ENCODE peak calls at places on chromosomes 13 and 19, in eight cellular contexts. S is AG09319, P is B cell, F is heart right ventricle, G is kidney epithelial cell, Q is right lobe of liver, U is AG04450, B is right atrium auricular region. W is an unnamed sample.

GRCh38 chr19:37997911-37998344 is 90.9 kb downstream of the SIPA1L3 start:
- DNase-seq in S (peak; percentile 66), P (no peak), F (no peak), G (peak; percentile 76), Q (no peak), U (peak; percentile 72), B (no peak), W (no peak)

GRCh38 chr19:21947775-21948174 is 63.0 kb downstream of the ZNF208 start:
- DNase-seq in S (no peak), P (no peak), F (no peak), G (no peak), Q (no peak), U (no peak), B (no peak), W (no peak)

GRCh38 chr13:26075498-26075897 is 23.7 kb upstream of the SHISA2 start:
- DNase-seq in S (no peak), P (no peak), F (no peak), G (no peak), Q (no peak), U (no peak), B (no peak), W (no peak)

GRCh38 chr19:35557539-35558399 is 5.7 kb downstream of the ATP4A start:
- DNase-seq in S (no peak), P (peak; percentile 70), F (peak; percentile 60), G (no peak), Q (peak; percentile 44), U (no peak), B (no peak), W (peak; percentile 72)

GRCh38 chr19:6752257-6753177 is 13.0 kb downstream of the TRIP10 start:
- DNase-seq in S (no peak), P (peak; percentile 50), F (no peak), G (no peak), Q (peak; percentile 61), U (no peak), B (no peak), W (no peak)

GRCh38 chr19:8245869-8246835 is 37.0 kb downstream of the CERS4 start:
- DNase-seq in S (no peak), P (no peak), F (no peak), G (no peak), Q (no peak), U (no peak), B (no peak), W (no peak)

GRCh38 chr13:102903659-102904407 is 58.0 kb downstream of the ERCC5 start:
- DNase-seq in S (no peak), P (no peak), F (no peak), G (no peak), Q (no peak), U (no peak), B (no peak), W (peak; percentile 20)

GRCh38 chr13:104408733-104409132 is 1342.5 kb upstream of the SLC10A2 start:
- DNase-seq in S (no peak), P (no peak), F (no peak), G (no peak), Q (no peak), U (no peak), B (no peak), W (no peak)

GRCh38 chr19:53958168-53958571 is 4.6 kb upstream of the CACNG8 start:
- DNase-seq in S (no peak), P (peak; percentile 26), F (no peak), G (no peak), Q (no peak), U (no peak), B (no peak), W (no peak)

GRCh38 chr13:22091971-22092300 is 421.1 kb downstream of the FGF9 start:
- DNase-seq in S (no peak), P (no peak), F (no peak), G (no peak), Q (no peak), U (no peak), B (no peak), W (no peak)

DNA sequence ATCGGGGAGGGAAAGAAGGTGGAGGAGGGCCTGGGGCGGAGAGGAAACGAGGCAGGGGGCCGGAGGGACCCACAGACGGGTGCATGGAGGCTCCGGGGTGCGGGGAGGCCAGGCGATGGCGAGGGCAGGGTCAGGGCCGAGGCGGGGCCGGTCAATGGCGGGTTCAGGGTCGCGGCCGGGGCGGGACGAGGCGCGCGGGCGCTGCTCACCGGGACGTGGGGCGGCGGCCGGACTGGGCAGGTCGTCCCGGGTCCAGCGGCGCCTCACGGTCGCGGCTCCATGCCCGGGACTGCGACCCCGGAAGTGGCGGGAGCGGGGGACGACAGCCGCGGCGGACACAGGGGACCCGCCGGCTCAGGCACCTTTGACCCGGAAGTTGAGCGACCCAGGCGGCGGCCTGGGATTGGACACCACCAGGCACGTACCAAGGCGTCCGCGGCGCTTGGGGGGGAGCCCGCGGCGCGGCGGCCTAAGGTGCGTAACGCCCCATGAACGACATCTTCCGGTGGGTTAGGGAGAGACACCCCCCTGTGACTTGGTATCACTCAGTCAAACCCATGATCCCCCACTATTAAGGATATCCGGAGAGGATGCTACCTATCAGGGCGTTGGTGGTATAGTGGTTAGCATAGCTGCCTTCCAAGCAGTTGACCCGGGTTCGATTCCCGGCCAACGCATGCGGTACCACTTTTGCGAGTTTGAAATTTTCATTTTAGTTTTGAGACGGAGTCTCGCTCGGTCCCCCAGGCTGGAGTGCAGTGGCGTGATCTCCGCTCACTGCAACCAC is at the start of gene DPP9:
- DNase-seq in S (peak; percentile 98), P (peak; percentile 100), F (peak; percentile 97), G (peak; percentile 90), Q (peak; percentile 96), U (peak; percentile 96), B (peak; percentile 99), W (peak; percentile 100)
- TF ChIP-seq CTCF in S (peak; percentile 8), P (no peak), F (peak; percentile 54), G (peak; percentile 26), Q (peak; percentile 43), U (peak; percentile 31), B (no peak), W (peak; percentile 40)

DNA sequence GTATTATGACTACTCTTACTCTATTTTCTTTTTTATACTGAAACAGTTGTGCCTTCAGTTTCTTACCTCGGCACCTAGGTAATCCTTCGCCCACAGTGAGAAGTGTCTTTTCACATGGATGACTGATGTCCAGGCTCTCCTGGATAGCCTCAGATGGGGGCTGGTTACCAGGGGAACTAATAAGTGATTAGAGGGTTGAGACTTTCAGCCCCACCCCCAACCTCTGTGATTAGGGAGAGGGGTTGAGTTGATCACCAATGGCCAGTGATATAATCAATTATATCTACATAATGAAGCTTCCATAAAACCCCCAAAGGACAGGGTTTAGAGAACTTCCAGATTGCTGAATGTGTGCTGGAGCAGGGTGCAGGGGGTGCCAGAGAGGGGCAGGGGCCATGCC is 43.0 kb upstream of the GPR183 start:
- DNase-seq in S (no peak), P (no peak), F (no peak), G (no peak), Q (no peak), U (no peak), B (no peak), W (no peak)
- TF ChIP-seq CTCF in S (no peak), P (no peak), F (no peak), G (no peak), Q (no peak), U (no peak), B (no peak), W (no peak)

DNA sequence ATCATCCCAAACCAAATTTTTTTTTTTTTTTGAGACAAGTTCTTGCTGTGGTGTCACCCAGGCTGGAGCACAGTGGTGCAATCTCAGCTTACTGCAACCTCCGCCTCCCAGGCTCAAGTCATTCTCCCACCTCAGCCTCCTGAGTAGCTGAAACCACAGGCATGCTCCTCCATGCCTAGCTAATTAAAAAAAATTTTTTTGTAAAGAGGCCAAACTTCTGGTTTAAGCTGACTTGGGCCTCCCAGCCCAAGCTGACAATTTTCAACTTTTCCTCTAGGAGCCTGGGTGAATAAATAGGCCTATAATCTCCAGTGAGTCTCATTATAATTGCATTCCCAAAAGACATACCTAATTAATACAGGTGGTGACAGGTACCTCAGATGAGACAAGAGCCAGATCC is 22.1 kb upstream of the OLFM2 start:
- DNase-seq in S (peak; percentile 91), P (no peak), F (no peak), G (no peak), Q (no peak), U (peak; percentile 69), B (no peak), W (no peak)
- TF ChIP-seq CTCF in S (no peak), P (no peak), F (no peak), G (no peak), Q (no peak), U (no peak), B (no peak), W (no peak)

GRCh38 chr13:64985075-64985474 is 2245.1 kb downstream of the PCDH9 start:
- DNase-seq in S (no peak), P (no peak), F (no peak), G (no peak), Q (no peak), U (no peak), B (no peak), W (no peak)
- TF ChIP-seq CTCF in S (no peak), P (no peak), F (no peak), G (no peak), Q (no peak), U (no peak), B (no peak), W (no peak)

DNA sequence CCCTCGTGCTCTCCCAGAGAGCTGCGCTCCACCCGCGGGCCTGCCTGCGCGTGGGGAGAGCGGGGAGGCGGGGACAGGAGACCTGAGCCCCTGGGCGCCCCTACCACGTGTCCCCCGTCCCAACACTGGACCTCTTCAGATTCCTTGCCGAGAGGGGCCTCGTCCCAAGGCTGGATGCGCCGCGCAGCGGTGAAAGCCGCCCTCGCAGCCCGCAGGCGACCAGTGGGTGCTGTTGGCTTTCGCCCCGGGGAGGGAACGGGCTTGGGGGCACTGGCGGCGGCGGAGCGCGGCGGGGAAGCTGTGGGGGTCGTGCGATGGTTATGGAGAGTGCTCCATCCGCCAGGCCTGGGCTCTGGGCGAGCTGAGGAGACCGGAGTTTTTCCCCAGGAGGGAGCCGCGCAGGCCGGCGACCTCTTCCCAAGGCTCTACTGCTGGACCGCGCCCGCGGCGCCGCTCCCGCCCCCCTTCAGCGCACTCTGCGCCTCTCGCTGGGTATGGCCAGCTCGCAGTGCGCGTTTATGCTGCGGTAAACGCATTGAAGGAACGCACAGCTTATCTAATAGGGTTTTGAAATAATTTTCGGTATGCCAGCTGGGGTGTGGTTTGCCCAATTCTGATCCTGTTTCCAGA is 17.2 kb upstream of the RNF17 start:
- DNase-seq in S (no peak), P (no peak), F (no peak), G (no peak), Q (no peak), U (no peak), B (no peak), W (no peak)
- TF ChIP-seq CTCF in S (peak; percentile 1), P (no peak), F (peak; percentile 23), G (peak; percentile 34), Q (no peak), U (no peak), B (no peak), W (peak; percentile 40)

DNA sequence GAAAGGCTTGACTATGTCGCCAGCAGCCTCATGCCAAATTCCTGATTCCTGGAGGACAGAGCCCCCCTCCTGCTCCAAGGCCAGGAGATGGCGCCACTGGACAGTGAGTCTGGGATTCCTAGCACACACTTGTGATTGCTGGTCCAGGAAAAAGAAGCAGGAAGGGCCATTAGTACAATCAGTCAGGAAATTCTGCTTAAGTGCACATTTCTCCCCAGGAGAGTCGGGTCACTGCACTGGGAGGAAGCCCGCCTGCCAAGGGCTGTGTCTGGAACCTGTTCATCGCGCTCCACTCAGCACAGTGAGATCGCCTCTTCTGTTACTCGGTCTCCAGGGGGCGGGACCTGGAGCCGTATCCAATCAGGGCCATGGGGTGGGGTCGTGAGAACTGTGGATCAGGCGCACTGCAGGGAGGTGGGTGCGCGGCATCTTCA is 65.1 kb downstream of the ZNF823 start:
- DNase-seq in S (no peak), P (peak; percentile 38), F (peak; percentile 73), G (no peak), Q (peak; percentile 58), U (no peak), B (peak; percentile 81), W (no peak)
- TF ChIP-seq CTCF in S (peak; percentile 86), P (peak; percentile 17), F (peak; percentile 87), G (peak; percentile 65), Q (no peak), U (peak; percentile 73), B (peak; percentile 69), W (peak; percentile 35)

GRCh38 chr13:48975101-48975925 is at the start of gene FNDC3A:
- DNase-seq in S (peak; percentile 16), P (peak; percentile 92), F (peak; percentile 83), G (no peak), Q (peak; percentile 84), U (peak; percentile 23), B (peak; percentile 68), W (peak; percentile 91)
- TF ChIP-seq CTCF in S (no peak), P (peak; percentile 15), F (peak; percentile 16), G (peak; percentile 8), Q (no peak), U (peak; percentile 10), B (no peak), W (peak; percentile 12)

W was measured in GM10248.